ENCODE peak calls at places on chromosomes 5 and 9, in seven cellular contexts. R is mesenchymal stem cell, E is mesendoderm, L is IMR-90, G is neuronal stem cell, B is trophoblast cell, Z is H1. D is an unnamed sample.

GRCh38 chr9:95876595-95876994 is 1.1 kb downstream of the ERCC6L2 start:
- DNase-seq in R (peak; percentile 67), E (peak; percentile 28), L (peak; percentile 22), G (no peak), B (peak; percentile 1), Z (no peak), D (no peak)

GRCh38 chr9:92974696-92975451 is 27.6 kb downstream of the FGD3 start:
- DNase-seq in R (no peak), E (no peak), L (no peak), G (no peak), B (no peak), Z (no peak), D (no peak)

GRCh38 chr9:34124103-34124502 is 2.4 kb downstream of the DCAF12 start:
- DNase-seq in R (peak; percentile 32), E (no peak), L (no peak), G (no peak), B (no peak), Z (no peak), D (no peak)

GRCh38 chr5:107982703-107983425 is 312.1 kb upstream of the EFNA5 start:
- DNase-seq in R (no peak), E (no peak), L (no peak), G (no peak), B (no peak), Z (no peak), D (no peak)

GRCh38 chr9:17699615-17700315 is 120.9 kb downstream of the SH3GL2 start:
- DNase-seq in R (no peak), E (no peak), L (no peak), G (no peak), B (no peak), Z (no peak), D (no peak)

GRCh38 chr9:134361426-134361825 is 35.2 kb downstream of the RXRA start:
- DNase-seq in R (no peak), E (no peak), L (no peak), G (no peak), B (peak; percentile 65), Z (no peak), D (no peak)

GRCh38 chr5:32312194-32312681 is 501 bp downstream of the MTMR12 start:
- DNase-seq in R (peak; percentile 81), E (peak; percentile 55), L (peak; percentile 69), G (peak; percentile 47), B (peak; percentile 42), Z (peak; percentile 66), D (peak; percentile 49)

GRCh38 chr5:5572983-5573797 is 150.7 kb downstream of the ICE1 start:
- DNase-seq in R (no peak), E (no peak), L (no peak), G (no peak), B (no peak), Z (no peak), D (no peak)

GRCh38 chr9:92986175-92987110 is 39.1 kb downstream of the FGD3 start:
- DNase-seq in R (peak; percentile 1), E (peak; percentile 52), L (no peak), G (no peak), B (peak; percentile 57), Z (no peak), D (no peak)

GRCh38 chr5:141780952-141781730 is 97.1 kb downstream of the PCDH1 start:
- DNase-seq in R (no peak), E (no peak), L (no peak), G (no peak), B (no peak), Z (no peak), D (no peak)

GRCh38 chr5:177479774-177480173 is 6.3 kb upstream of the DBN1 start:
- DNase-seq in R (peak; percentile 85), E (no peak), L (peak; percentile 71), G (no peak), B (no peak), Z (no peak), D (no peak)

GRCh38 chr5:16899171-16899570 is 36.9 kb downstream of the MYO10 start:
- DNase-seq in R (no peak), E (no peak), L (no peak), G (no peak), B (peak; percentile 91), Z (no peak), D (no peak)

GRCh38 chr9:133534346-133535284 is at the start of gene ADAMTSL2:
- DNase-seq in R (peak; percentile 72), E (peak; percentile 74), L (peak; percentile 56), G (peak; percentile 44), B (no peak), Z (peak; percentile 79), D (peak; percentile 71)

GRCh38 chr5:58455966-58456365 is 3.9 kb downstream of the PLK2 start:
- DNase-seq in R (no peak), E (no peak), L (no peak), G (no peak), B (peak; percentile 22), Z (no peak), D (no peak)

GRCh38 chr5:107378218-107378899 is 292.4 kb downstream of the EFNA5 start:
- DNase-seq in R (no peak), E (no peak), L (peak; percentile 18), G (no peak), B (no peak), Z (no peak), D (no peak)

GRCh38 chr5:176700239-176700847 is 53.1 kb downstream of the TSPAN17 start:
- DNase-seq in R (no peak), E (peak; percentile 75), L (no peak), G (peak; percentile 60), B (no peak), Z (peak; percentile 79), D (no peak)

GRCh38 chr5:140796718-140797095 is 2.1 kb downstream of the PCDHA2 start:
- DNase-seq in R (no peak), E (no peak), L (no peak), G (no peak), B (no peak), Z (no peak), D (no peak)

GRCh38 chr9:97109194-97109811 is 70.4 kb upstream of the CTSV start:
- DNase-seq in R (peak; percentile 11), E (peak; percentile 86), L (peak; percentile 6), G (peak; percentile 30), B (peak; percentile 74), Z (peak; percentile 67), D (peak; percentile 77)

GRCh38 chr9:134395727-134396257 is 69.5 kb downstream of the RXRA start:
- DNase-seq in R (no peak), E (no peak), L (no peak), G (no peak), B (no peak), Z (no peak), D (no peak)

GRCh38 chr5:54309751-54310432 is 481 bp downstream of the ARL15 start:
- DNase-seq in R (peak; percentile 59), E (peak; percentile 59), L (peak; percentile 10), G (peak; percentile 21), B (peak; percentile 23), Z (no peak), D (no peak)

GRCh38 chr9:126791406-126792230 is 13.2 kb upstream of the ZBTB43 start:
- DNase-seq in R (peak; percentile 98), E (peak; percentile 41), L (peak; percentile 76), G (no peak), B (peak; percentile 99), Z (no peak), D (no peak)

GRCh38 chr9:126132751-126133150 is 193.9 kb upstream of the MVB12B start:
- DNase-seq in R (no peak), E (no peak), L (no peak), G (no peak), B (no peak), Z (no peak), D (no peak)

GRCh38 chr9:75812139-75812538 is 78.3 kb upstream of the PCSK5 start:
- DNase-seq in R (peak; percentile 2), E (no peak), L (no peak), G (no peak), B (peak; percentile 9), Z (no peak), D (no peak)

GRCh38 chr5:157347301-157348048 is 81.6 kb downstream of the CYFIP2 start:
- DNase-seq in R (no peak), E (no peak), L (no peak), G (no peak), B (no peak), Z (no peak), D (no peak)
- H3K4ac ChIP-seq in R (no peak overlapping the region), E (no peak overlapping the region), L (no peak overlapping the region), G (no peak overlapping the region), B (no peak overlapping the region), Z (no peak overlapping the region), D (no peak overlapping the region)

GRCh38 chr9:130664191-130665028 is at the start of gene PRDM12:
- DNase-seq in R (no peak), E (peak; percentile 57), L (no peak), G (peak; percentile 17), B (no peak), Z (peak; percentile 77), D (peak; percentile 73)

GRCh38 chr9:130662099-130662926 is 2.1 kb upstream of the PRDM12 start:
- DNase-seq in R (no peak), E (no peak), L (no peak), G (no peak), B (no peak), Z (no peak), D (peak; percentile 67)

GRCh38 chr9:130663258-130664171 is 879 bp upstream of the PRDM12 start:
- DNase-seq in R (peak; percentile 11), E (peak; percentile 38), L (no peak), G (no peak), B (no peak), Z (peak; percentile 83), D (peak; percentile 50)

GRCh38 chr9:130661461-130662098 is 2.8 kb upstream of the PRDM12 start:
- DNase-seq in R (peak; percentile 10), E (no peak), L (no peak), G (no peak), B (no peak), Z (peak; percentile 79), D (peak; percentile 48)

DNA sequence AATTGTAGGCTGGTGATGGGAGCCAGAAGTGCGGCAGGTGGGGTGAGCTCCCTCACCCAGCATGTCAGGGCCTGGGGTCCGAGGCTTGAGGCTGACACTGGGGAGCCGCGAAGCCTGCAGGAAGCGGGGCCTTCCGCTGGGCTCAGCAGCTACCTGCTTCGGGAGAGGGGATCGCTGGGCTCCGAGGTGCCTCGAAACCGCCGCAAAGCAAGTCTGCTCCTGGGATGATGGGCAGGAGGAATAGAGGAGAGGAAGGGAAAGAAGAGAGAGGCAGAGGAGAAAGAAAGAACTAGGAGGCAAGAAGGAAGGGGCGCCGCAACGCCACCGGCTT is 1.5 kb upstream of the PRDM12 start:
- DNase-seq in R (no peak), E (no peak), L (no peak), G (no peak), B (no peak), Z (no peak), D (peak; percentile 49)
- H3K27me3 ChIP-seq in R (peaks cover 93% of the 10 kb centered on the region), E (peaks cover 95% of the 10 kb centered on the region), L (peaks cover 98% of the 10 kb centered on the region), G (peaks cover 77% of the 10 kb centered on the region), B (peaks cover 96% of the 10 kb centered on the region), Z (peaks cover 100% of the 10 kb centered on the region), D (peaks cover 93% of the 10 kb centered on the region)

DNA sequence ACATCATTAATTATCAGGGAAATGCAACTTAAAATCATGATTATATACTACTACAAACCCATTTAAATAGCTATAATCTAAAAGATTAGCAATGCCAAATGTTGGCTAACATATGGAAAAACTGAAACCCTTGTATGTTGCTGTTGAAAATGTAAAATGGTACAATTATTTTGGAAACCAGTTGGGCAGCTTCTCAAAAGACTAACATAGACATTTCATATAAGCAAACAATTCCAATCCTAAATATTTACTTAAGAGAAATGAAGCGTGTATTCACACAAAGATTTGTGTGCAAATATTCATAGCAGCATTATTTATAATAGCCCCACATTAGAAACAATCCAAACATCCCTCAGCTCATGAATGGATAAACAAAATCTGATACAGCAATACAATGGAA is 106.2 kb downstream of the ADAMTS12 start:
- DNase-seq in R (no peak), E (no peak), L (no peak), G (no peak), B (no peak), Z (no peak), D (no peak)
- H3K4ac ChIP-seq in R (no peak overlapping the region), E (no peak overlapping the region), L (no peak overlapping the region), G (no peak overlapping the region), B (no peak overlapping the region), Z (no peak overlapping the region), D (no peak overlapping the region)

GRCh38 chr5:135030123-135030517 is 3.9 kb downstream of the PITX1 start:
- DNase-seq in R (no peak), E (no peak), L (no peak), G (no peak), B (no peak), Z (no peak), D (no peak)
- H3K27me3 ChIP-seq in R (peaks cover 83% of the 10 kb centered on the region), E (peaks cover 40% of the 10 kb centered on the region), L (no peaks in the 10 kb centered on the region), G (peaks cover 56% of the 10 kb centered on the region), B (peaks cover 86% of the 10 kb centered on the region), Z (peaks cover 99% of the 10 kb centered on the region), D (peaks cover 91% of the 10 kb centered on the region)

D was measured in H9.